ENCODE peak calls at places on chromosome 3, in four cellular contexts. One of them, this sample, is unnamed.

GRCh38 chr3:131216801-131217200 is 164.8 kb upstream of the NUDT16 start:
- DNase-seq in DND-41: no peak
- DNase-seq in pons: no peak
- DNase-seq in NCI-H774: no peak
- DNase-seq in this sample: no peak

GRCh38 chr3:18153571-18154173 is 271.5 kb downstream of the SATB1 start:
- DNase-seq in NCI-H774: no peak
- DNase-seq in DND-41: no peak
- DNase-seq in pons: peak; percentile 3
- DNase-seq in this sample: no peak

GRCh38 chr3:44685128-44685800 is 27.2 kb upstream of the ZNF502 start:
- DNase-seq in NCI-H774: peak; percentile 72
- DNase-seq in DND-41: peak; percentile 81
- DNase-seq in pons: peak; percentile 32
- DNase-seq in this sample: peak; percentile 65

GRCh38 chr3:63576826-63577225 is 75.6 kb upstream of the SNTN start:
- DNase-seq in NCI-H774: peak; percentile 77
- DNase-seq in pons: no peak
- DNase-seq in DND-41: no peak
- DNase-seq in this sample: no peak

GRCh38 chr3:194575484-194576210 is 57.6 kb downstream of the TMEM44 start:
- DNase-seq in NCI-H774: no peak
- DNase-seq in pons: no peak
- DNase-seq in DND-41: no peak
- DNase-seq in this sample: no peak

GRCh38 chr3:25053360-25053759 is 374.7 kb upstream of the RARB start:
- DNase-seq in pons: no peak
- DNase-seq in DND-41: no peak
- DNase-seq in NCI-H774: no peak
- DNase-seq in this sample: no peak

GRCh38 chr3:148708409-148708808 is 10.7 kb downstream of the AGTR1 start:
- DNase-seq in DND-41: no peak
- DNase-seq in pons: no peak
- DNase-seq in NCI-H774: no peak
- DNase-seq in this sample: no peak

GRCh38 chr3:143314291-143315093 is 194.9 kb downstream of the CHST2 start:
- DNase-seq in DND-41: no peak
- DNase-seq in pons: no peak
- DNase-seq in NCI-H774: no peak
- DNase-seq in this sample: no peak

GRCh38 chr3:43484926-43485488 is 136.8 kb downstream of the ANO10 start:
- DNase-seq in DND-41: no peak
- DNase-seq in pons: no peak
- DNase-seq in NCI-H774: no peak
- DNase-seq in this sample: no peak

GRCh38 chr3:17359911-17360310 is 382.5 kb downstream of the TBC1D5 start:
- DNase-seq in DND-41: no peak
- DNase-seq in NCI-H774: no peak
- DNase-seq in pons: no peak
- DNase-seq in this sample: no peak

GRCh38 chr3:116267139-116267538 is 178.1 kb downstream of the LSAMP start:
- DNase-seq in NCI-H774: no peak
- DNase-seq in pons: no peak
- DNase-seq in DND-41: no peak
- DNase-seq in this sample: no peak

GRCh38 chr3:36991147-36991546 is 1.8 kb downstream of the EPM2AIP1 start:
- DNase-seq in pons: no peak
- DNase-seq in DND-41: no peak
- DNase-seq in NCI-H774: no peak
- DNase-seq in this sample: no peak

GRCh38 chr3:42092006-42092405 is 849 bp downstream of the TRAK1 start:
- DNase-seq in DND-41: no peak
- DNase-seq in NCI-H774: no peak
- DNase-seq in pons: no peak
- DNase-seq in this sample: no peak

GRCh38 chr3:184180165-184180564 is 5.5 kb downstream of the AP2M1 start:
- DNase-seq in pons: no peak
- DNase-seq in DND-41: no peak
- DNase-seq in NCI-H774: no peak
- DNase-seq in this sample: no peak

GRCh38 chr3:170740285-170740684 is 129.7 kb downstream of the RPL22L1 start:
- DNase-seq in pons: peak; percentile 48
- DNase-seq in DND-41: no peak
- DNase-seq in NCI-H774: no peak
- DNase-seq in this sample: no peak

GRCh38 chr3:79039192-79039591 is 728.6 kb downstream of the ROBO1 start:
- DNase-seq in NCI-H774: no peak
- DNase-seq in pons: no peak
- DNase-seq in DND-41: no peak
- DNase-seq in this sample: no peak

GRCh38 chr3:96756516-96756915 is 57.9 kb upstream of the EPHA6 start:
- DNase-seq in pons: no peak
- DNase-seq in NCI-H774: no peak
- DNase-seq in DND-41: no peak
- DNase-seq in this sample: no peak